ENCODE peak calls at places on chromosomes 11 and 22, in six cellular contexts. U is neuronal stem cell, E is IMR-90, M is H9, B is trophoblast cell, T is H1. P is an unnamed sample.

GRCh38 chr22:37802310-37803194 is 5.2 kb upstream of the GCAT start:
- DNase-seq in U (peak; percentile 73), E (peak; percentile 39), M (peak; percentile 80), B (peak; percentile 57), T (no peak), P (peak; percentile 57)

GRCh38 chr11:3095712-3096361 is 38.6 kb upstream of the CARS1 start:
- DNase-seq in U (peak; percentile 59), E (peak; percentile 91), M (no peak), B (peak; percentile 21), T (no peak), P (peak; percentile 99)

GRCh38 chr11:98101329-98101728 is 919.4 kb upstream of the CNTN5 start:
- DNase-seq in U (no peak), E (no peak), M (no peak), B (no peak), T (no peak), P (no peak)

GRCh38 chr11:43681543-43681942 is 1.0 kb downstream of the HSD17B12 start:
- DNase-seq in U (no peak), E (peak; percentile 30), M (no peak), B (peak; percentile 5), T (no peak), P (peak; percentile 57)

GRCh38 chr11:78011301-78011700 is 11.8 kb downstream of the KCTD14 start:
- DNase-seq in U (no peak), E (no peak), M (no peak), B (no peak), T (no peak), P (no peak)

GRCh38 chr11:92131289-92131890 is 93.2 kb upstream of the FAT3 start:
- DNase-seq in U (no peak), E (no peak), M (no peak), B (no peak), T (no peak), P (peak; percentile 2)

GRCh38 chr11:115208808-115209259 is 295.4 kb downstream of the CADM1 start:
- DNase-seq in U (no peak), E (no peak), M (no peak), B (no peak), T (no peak), P (no peak)

GRCh38 chr11:3823303-3823702 is 14.9 kb downstream of the PGAP2 start:
- DNase-seq in U (no peak), E (peak; percentile 84), M (no peak), B (no peak), T (no peak), P (peak; percentile 65)

GRCh38 chr22:37420656-37421467 is 6.4 kb downstream of the ELFN2 start:
- DNase-seq in U (no peak), E (peak; percentile 54), M (no peak), B (peak; percentile 24), T (no peak), P (peak; percentile 25)

GRCh38 chr11:837189-837989 is 4.6 kb downstream of the CD151 start:
- DNase-seq in U (no peak), E (no peak), M (no peak), B (no peak), T (no peak), P (no peak)

GRCh38 chr11:45087761-45088160 is 58.7 kb upstream of the PRDM11 start:
- DNase-seq in U (no peak), E (no peak), M (no peak), B (peak; percentile 81), T (no peak), P (no peak)

GRCh38 chr11:94183251-94183885 is 54.7 kb downstream of the PANX1 start:
- DNase-seq in U (no peak), E (no peak), M (no peak), B (no peak), T (no peak), P (no peak)

DNA sequence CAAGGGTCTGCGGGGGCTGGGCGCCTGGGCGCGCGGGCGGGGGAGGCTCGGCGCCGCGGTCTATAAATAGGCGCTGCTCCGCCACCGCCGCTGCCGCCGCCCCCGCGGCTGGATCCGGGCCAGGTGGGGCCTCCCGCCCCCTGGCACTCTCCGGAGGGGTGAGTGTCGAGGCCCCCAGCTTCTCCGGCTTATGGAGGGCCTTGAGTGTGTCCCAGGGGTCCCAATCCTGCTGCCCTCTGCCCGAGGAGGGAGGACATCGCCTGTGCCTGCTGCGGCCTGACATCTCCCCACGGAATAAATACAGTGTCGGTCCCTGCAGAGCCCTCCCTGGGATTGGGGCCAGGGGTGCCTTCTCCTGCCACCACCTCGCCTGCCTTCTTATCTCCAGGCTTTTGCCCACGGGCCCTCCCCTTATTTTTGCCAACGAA is 4.3 kb upstream of the GP1BB start:
- DNase-seq in U (no peak), E (no peak), M (no peak), B (no peak), T (no peak), P (no peak)
- H4K91ac ChIP-seq in U (no peak overlapping the region), E (no peak overlapping the region), M (no peak overlapping the region), B (no peak overlapping the region), T (no peak overlapping the region), P (no peak overlapping the region)

DNA sequence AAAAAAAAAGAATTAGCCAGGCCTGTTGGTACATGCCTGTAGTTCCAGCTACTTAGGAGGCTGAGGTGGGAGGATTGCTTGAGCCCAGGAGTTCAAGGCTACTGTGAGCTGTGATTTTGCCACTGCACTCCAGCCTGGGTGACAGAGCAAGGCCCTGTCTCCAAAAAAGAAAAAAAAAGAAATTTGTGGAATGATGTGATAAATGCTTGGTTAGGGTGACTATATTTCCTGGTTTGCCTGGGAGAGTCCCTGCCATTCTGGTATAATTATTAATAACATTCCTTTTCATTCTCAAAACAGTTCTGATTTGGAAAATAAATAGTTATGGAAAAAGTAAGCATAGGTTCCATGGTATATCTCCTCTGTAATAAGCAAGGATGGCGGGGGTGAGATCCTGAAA is 74.8 kb downstream of the SWAP70 start:
- DNase-seq in U (no peak), E (no peak), M (no peak), B (no peak), T (no peak), P (no peak)
- H4K91ac ChIP-seq in U (no peak overlapping the region), E (no peak overlapping the region), M (no peak overlapping the region), B (no peak overlapping the region), T (no peak overlapping the region), P (no peak overlapping the region)

GRCh38 chr11:127766734-127767133 is 766.2 kb upstream of the KIRREL3 start:
- DNase-seq in U (no peak), E (no peak), M (no peak), B (no peak), T (no peak), P (no peak)
- H4K91ac ChIP-seq in U (no peak overlapping the region), E (no peak overlapping the region), M (no peak overlapping the region), B (no peak overlapping the region), T (no peak overlapping the region), P (no peak overlapping the region)

GRCh38 chr11:120066738-120067303 is 71.1 kb downstream of the TRIM29 start:
- DNase-seq in U (no peak), E (no peak), M (no peak), B (no peak), T (no peak), P (no peak)
- H4K91ac ChIP-seq in U (peak overlapping the region; percentile 27), E (no peak overlapping the region), M (no peak overlapping the region), B (no peak overlapping the region), T (no peak overlapping the region), P (no peak overlapping the region)

DNA sequence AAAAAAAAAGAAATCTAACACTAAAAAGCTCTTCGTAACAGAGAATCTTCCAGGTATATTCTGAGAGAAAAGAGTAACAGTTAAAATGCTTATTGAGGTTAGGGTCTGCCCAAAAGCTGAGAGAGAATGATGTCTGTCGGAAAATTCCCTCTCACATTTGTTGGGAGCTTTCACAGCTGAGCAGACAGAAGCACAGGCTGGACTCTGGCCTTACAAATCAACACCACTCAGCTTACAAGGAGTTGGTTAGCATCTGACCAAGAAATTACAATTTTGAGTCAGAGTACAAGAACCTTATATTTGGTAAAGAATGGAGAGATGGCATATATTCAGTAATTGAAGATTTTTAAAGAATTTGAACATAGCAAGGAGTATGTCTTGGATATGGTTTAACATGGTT is 1561.0 kb upstream of the RAG2 start:
- DNase-seq in U (no peak), E (no peak), M (no peak), B (no peak), T (no peak), P (no peak)
- H4K91ac ChIP-seq in U (no peak overlapping the region), E (no peak overlapping the region), M (no peak overlapping the region), B (no peak overlapping the region), T (no peak overlapping the region), P (no peak overlapping the region)

DNA sequence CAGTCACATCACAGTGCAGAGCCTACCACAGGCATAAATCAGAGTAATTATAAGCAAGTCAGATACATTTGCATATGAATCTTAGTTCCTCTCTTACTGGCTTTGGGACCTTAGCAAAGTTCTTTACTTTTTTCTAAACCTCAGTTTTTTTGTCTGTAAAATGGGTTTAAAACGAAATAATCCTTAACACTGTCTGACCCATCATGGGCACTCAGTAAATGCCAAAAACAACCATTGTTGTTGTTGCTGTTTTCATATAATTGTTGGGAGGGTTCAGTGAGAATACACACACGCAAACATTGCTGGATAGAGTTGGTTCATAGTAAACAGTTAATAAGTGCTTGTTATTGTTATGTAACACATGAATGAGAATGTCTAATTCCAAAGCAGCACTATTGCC is 184.9 kb downstream of the BLID start:
- DNase-seq in U (no peak), E (no peak), M (no peak), B (no peak), T (no peak), P (no peak)
- H4K91ac ChIP-seq in U (no peak overlapping the region), E (no peak overlapping the region), M (no peak overlapping the region), B (no peak overlapping the region), T (no peak overlapping the region), P (no peak overlapping the region)

DNA sequence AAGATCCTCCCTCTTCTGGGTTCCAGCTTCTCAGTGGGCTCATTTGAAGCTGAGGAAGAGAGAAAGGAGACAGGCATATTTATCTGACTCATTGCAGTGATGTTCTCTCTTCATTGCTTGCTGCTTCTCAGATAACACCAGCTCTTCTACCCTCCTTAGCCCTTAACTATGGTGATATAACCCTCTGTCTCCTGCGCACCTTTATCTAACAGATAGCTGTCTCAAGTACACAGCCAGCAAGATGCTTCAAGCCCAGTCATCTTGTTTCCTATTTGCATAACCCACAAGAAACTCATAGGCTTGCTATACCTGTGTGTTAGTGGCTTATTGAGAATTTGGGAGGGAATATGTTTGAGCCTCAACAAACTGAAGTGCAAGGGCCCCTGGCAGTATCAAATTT is 12.6 kb downstream of the PRSS23 start:
- DNase-seq in U (no peak), E (peak; percentile 21), M (no peak), B (no peak), T (no peak), P (peak; percentile 23)
- H4K91ac ChIP-seq in U (no peak overlapping the region), E (peak overlapping the region; percentile 40), M (no peak overlapping the region), B (no peak overlapping the region), T (no peak overlapping the region), P (no peak overlapping the region)

GRCh38 chr11:103086461-103086860 is 5.5 kb downstream of the DCUN1D5 start:
- DNase-seq in U (no peak), E (peak; percentile 36), M (no peak), B (no peak), T (no peak), P (no peak)
- H4K91ac ChIP-seq in U (no peak overlapping the region), E (no peak overlapping the region), M (no peak overlapping the region), B (no peak overlapping the region), T (no peak overlapping the region), P (no peak overlapping the region)

DNA sequence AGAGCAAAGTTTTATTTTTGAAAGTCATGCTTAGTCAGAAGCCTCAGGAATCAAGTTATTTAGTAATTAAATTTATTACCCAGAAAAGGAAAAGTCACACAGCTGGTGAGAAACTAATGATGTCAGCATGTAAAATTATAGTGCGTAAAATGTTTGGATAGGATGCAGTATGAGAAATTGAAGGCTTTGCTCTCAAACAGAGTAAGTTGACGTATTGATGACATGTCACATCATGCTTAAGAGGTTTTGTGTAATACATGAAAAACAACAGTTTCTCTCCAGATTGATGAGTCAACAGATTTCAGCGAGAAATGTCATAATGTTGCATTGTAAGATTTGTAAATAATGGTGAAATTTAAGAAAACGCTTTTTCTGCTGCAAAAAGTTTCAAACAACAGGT is 769.8 kb downstream of the METTL15 start:
- DNase-seq in U (no peak), E (peak; percentile 14), M (no peak), B (no peak), T (no peak), P (no peak)
- H4K91ac ChIP-seq in U (no peak overlapping the region), E (no peak overlapping the region), M (no peak overlapping the region), B (no peak overlapping the region), T (no peak overlapping the region), P (no peak overlapping the region)

P was measured in mesenchymal stem cell.